ENCODE peak calls at places on chromosomes 5 and 9, in four cellular contexts. V is Peyer's patch, P is NB4, G is HFF-Myc. O is an unnamed sample.

GRCh38 chr9:129697956-129698757 is 32.7 kb downstream of the PRRX2 start:
- DNase-seq in V (no peak), G (no peak), P (no peak), O (no peak)

GRCh38 chr9:19969721-19970120 is 180.9 kb upstream of the SLC24A2 start:
- DNase-seq in G (no peak), P (peak), V (no peak), O (no peak)

GRCh38 chr5:14915291-14915976 is 43.9 kb upstream of the ANKH start:
- DNase-seq in G (no peak), V (no peak), P (no peak), O (no peak)

GRCh38 chr9:90142580-90142979 is 500.0 kb downstream of the DIRAS2 start:
- DNase-seq in V (no peak), P (peak), G (peak), O (no peak)

GRCh38 chr9:99181621-99182020 is 40.1 kb downstream of the ALG2 start:
- DNase-seq in G (no peak), V (no peak), P (peak), O (no peak)

GRCh38 chr9:20473566-20474116 is 148.7 kb downstream of the MLLT3 start:
- DNase-seq in P (no peak), G (no peak), V (no peak), O (no peak)

GRCh38 chr9:124621371-124622328 is 114.5 kb upstream of the NR5A1 start:
- DNase-seq in G (no peak), P (peak), V (no peak), O (peak)

GRCh38 chr5:58406394-58406793 is 53.5 kb downstream of the PLK2 start:
- DNase-seq in P (no peak), V (no peak), G (no peak), O (no peak)

GRCh38 chr9:69104830-69105527 is 69.1 kb upstream of the TJP2 start:
- DNase-seq in P (no peak), V (peak), G (no peak), O (no peak)

GRCh38 chr5:136191304-136192014 is 1.5 kb downstream of the SMIM32 start:
- DNase-seq in P (peak), G (no peak), V (peak), O (no peak)

GRCh38 chr5:73346878-73347408 is 101.6 kb downstream of the FOXD1 start:
- DNase-seq in G (no peak), P (no peak), V (no peak), O (no peak)

GRCh38 chr5:68251386-68251785 is 35.8 kb downstream of the PIK3R1 start:
- DNase-seq in P (peak), V (no peak), G (no peak), O (no peak)

GRCh38 chr9:126883636-126884035 is 23.2 kb downstream of the ZBTB34 start:
- DNase-seq in V (no peak), G (no peak), P (no peak), O (no peak)

GRCh38 chr9:90953200-90953599 is 151.6 kb downstream of the SYK start:
- DNase-seq in V (no peak), P (no peak), G (no peak), O (no peak)

GRCh38 chr5:39005566-39006232 is 68.5 kb downstream of the RICTOR start:
- DNase-seq in V (no peak), P (no peak), G (no peak), O (no peak)

GRCh38 chr9:90726215-90726614 is 75.4 kb upstream of the SYK start:
- DNase-seq in G (no peak), V (no peak), P (no peak), O (no peak)

GRCh38 chr5:42015681-42016080 is 90.6 kb downstream of the FBXO4 start:
- DNase-seq in V (no peak), P (no peak), G (no peak), O (no peak)

GRCh38 chr5:125700380-125700856 is 722.8 kb upstream of the GRAMD2B start:
- DNase-seq in V (no peak), G (no peak), P (no peak), O (no peak)

GRCh38 chr9:114121445-114122151 is 22.5 kb upstream of the KIF12 start:
- DNase-seq in P (no peak), V (no peak), G (no peak), O (no peak)

DNA sequence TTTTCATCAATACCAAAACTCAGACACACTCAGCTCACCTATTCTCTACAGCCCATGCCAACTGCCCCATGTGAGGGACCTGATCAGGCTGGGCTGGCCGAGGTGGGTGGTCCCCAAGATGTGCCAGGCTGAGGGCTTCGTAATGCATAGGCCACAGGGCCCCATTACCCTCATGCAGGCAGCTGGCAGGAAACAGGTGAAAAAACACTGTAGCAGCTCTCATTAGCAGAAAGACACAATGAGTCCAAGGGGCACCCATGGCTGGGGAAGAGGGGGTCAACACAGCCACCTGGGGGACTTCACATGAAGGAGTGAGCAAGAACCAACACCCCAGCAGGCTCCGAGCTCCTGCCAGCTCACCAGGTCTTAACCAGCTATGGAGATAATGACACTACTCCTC is 8.2 kb downstream of the IPPK start:
- DNase-seq in G (no peak), P (no peak), V (no peak), O (no peak)
- TF ChIP-seq CTCF in G (no peak), P (no peak), V (no peak), O (no peak)

GRCh38 chr9:104931256-104931655 is 3.3 kb upstream of the ABCA1 start:
- DNase-seq in V (no peak), G (no peak), P (no peak), O (no peak)

GRCh38 chr9:104923289-104923688 is 4.7 kb downstream of the ABCA1 start:
- DNase-seq in V (no peak), G (no peak), P (peak), O (peak)

GRCh38 chr9:104927912-104928740 is at the start of gene ABCA1:
- DNase-seq in V (peak), G (peak), P (peak), O (no peak)

GRCh38 chr9:104923740-104924139 is 4.2 kb downstream of the ABCA1 start:
- DNase-seq in V (no peak), P (no peak), G (no peak), O (no peak)

DNA sequence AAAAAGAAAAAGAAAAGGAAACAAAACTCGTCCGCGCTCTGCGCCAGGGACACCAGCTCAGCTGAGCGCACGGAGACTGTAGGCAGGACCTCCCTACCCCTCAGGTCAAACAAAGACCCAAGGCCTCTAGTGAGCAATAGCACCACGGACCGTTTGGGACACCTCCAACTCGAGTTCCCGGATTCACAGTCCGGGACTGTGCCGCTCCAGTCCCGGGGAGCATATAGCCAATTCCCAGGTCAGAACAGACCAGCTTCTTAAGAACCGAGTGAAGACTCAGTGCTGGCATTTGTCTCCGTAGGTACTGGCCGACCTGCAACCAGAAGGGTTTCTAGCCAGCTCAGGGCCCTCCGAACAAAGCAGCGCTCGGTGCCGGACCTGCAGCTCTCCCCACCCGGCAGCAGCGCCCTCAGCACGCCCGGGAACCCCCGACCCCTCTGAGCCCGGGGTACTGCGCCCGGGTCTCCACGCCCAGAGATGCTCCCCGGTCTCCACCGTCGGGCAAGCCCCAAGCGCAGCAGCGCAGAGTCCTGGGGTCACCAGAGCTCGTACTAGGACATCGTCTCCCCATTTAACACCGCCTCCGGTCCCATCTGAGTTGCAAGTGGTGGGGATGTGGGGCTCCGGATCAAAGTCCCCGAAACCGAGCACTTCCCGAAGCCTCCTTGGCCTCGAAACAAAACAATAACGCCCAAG is 591 bp downstream of the ABCA1 start:
- DNase-seq in V (peak), P (peak), G (no peak), O (no peak)
- H3K4me3 ChIP-seq in V (peak), P (peak), G (peak), O (peak)

GRCh38 chr9:36462245-36462644 is 62.2 kb upstream of the RNF38 start:
- DNase-seq in G (no peak), V (no peak), P (no peak), O (no peak)

GRCh38 chr9:36451949-36452348 is 51.9 kb upstream of the RNF38 start:
- DNase-seq in V (no peak), G (no peak), P (no peak), O (no peak)

GRCh38 chr9:36461341-36461740 is 61.3 kb upstream of the RNF38 start:
- DNase-seq in P (no peak), V (no peak), G (no peak), O (no peak)

GRCh38 chr9:36457836-36458429 is 57.9 kb upstream of the RNF38 start:
- DNase-seq in G (no peak), V (no peak), P (no peak), O (no peak)

DNA sequence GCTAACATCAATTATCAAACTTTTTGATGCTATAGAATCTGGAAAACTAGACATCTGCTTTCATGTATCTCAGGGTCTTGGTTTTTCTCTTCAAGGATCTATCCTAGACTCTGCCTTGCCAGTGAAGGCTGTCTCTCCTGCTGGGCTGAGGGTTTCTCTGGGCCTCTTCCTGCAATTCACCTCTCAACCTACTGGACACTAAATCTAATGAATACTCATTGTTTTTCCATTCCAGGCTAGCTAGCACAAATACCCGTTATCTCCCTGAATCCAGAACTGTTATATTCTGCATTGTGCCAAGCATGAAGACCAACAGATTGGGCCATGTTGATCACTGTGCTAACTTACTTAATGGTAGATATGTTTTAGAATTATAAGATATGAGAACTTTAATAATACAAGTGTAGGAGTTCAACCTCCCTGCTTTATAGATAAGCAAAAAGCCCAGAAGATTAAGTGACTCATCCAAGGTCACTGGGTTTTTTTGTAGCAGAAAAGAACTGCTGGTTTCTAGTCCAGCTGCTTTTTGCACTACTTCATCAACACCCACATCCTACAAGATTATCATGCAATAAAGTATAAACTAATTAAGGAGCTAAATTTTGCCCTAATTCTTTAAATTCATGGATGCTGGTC is 56.5 kb upstream of the RNF38 start:
- DNase-seq in G (no peak), V (no peak), P (no peak), O (no peak)
- TF ChIP-seq CTCF in G (no peak), V (no peak), P (no peak), O (no peak)

DNA sequence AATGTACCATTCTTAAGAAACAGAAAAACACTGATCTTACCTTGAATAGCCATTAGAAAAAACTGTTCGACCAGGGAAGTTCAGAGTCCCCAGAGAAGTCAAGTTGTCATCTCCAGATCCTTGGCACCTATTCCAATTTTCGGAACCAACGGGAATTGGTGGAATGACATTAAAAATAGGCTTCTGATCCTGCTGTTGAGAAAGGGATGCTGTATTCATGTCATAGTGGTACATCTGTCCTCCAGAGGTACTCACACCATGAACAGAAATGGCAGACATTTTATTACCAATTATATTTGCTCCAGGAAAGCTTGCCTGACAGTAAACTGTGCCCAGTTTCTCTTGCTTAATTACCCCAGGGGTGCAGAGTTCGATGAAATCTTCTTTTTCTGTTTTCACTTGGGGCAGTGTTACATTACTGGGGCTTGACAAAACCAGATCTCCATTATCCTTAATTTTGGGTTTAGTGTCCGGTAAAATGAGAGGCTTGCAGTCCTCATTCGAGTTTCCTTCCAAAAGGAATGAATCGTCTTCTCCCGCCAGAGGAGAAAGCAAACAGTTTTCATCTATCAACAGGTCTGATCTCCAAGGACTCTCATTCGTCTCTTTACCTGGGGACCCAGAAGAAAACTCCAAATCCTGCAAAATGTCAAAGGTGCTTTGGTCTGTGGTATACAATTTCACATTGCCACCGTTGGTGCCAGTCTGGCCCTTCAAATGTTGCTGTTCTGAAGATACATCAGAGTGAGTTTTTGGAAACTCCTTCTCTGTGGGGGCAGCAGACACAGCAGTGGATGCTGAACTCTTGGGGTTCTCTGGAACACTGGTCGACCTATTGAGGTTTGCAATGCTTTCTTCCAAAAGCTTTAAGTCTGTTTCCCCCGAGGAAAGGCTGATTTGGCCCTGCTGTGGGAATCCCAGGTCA is 3.6 kb downstream of the NR3C1 start:
- DNase-seq in G (no peak), V (no peak), P (no peak), O (no peak)
- H3K4me3 ChIP-seq in G (peak), V (peak), P (peak), O (peak)